ENCODE peak calls at places on chromosome 20, in four cellular contexts. I is CD8-positive, alpha-beta T cell; A is Panc1; Z is brain microvascular endothelial cell. R is an unnamed sample.
A peak's percentile ranks its signal among the peaks of the same experiment; 100 is the strongest.

GRCh38 chr20:10064611-10065010 is 29.8 kb downstream of the ANKEF1 start:
- DNase-seq in I (no peak), Z (no peak), A (no peak), R (no peak)

GRCh38 chr20:10611357-10611756 is 62.4 kb downstream of the JAG1 start:
- DNase-seq in I (no peak), Z (peak; percentile 78), A (no peak), R (peak; percentile 29)

GRCh38 chr20:21706345-21707195 is 1.1 kb downstream of the PAX1 start:
- DNase-seq in Z (no peak), A (no peak), I (no peak), R (no peak)

GRCh38 chr20:56003966-56004365 is 1.4 kb downstream of the CBLN4 start:
- DNase-seq in A (no peak), Z (no peak), I (no peak), R (no peak)

GRCh38 chr20:24303393-24303792 is 166.0 kb upstream of the SYNDIG1 start:
- DNase-seq in A (no peak), Z (no peak), I (no peak), R (no peak)

GRCh38 chr20:34397096-34397495 is 34.0 kb downstream of the ITCH start:
- DNase-seq in A (no peak), I (no peak), Z (no peak), R (no peak)

GRCh38 chr20:43055181-43055884 is 134.4 kb downstream of the PTPRT start:
- DNase-seq in I (no peak), A (no peak), Z (no peak), R (no peak)

GRCh38 chr20:37973059-37973910 is 60.0 kb downstream of the TTI1 start:
- DNase-seq in I (no peak), A (no peak), Z (no peak), R (no peak)

GRCh38 chr20:36866681-36867485 is 9.1 kb upstream of the TLDC2 start:
- DNase-seq in A (no peak), Z (no peak), I (no peak), R (no peak)

GRCh38 chr20:16434087-16434664 is 139.1 kb downstream of the KIF16B start:
- DNase-seq in Z (peak; percentile 46), I (peak; percentile 12), A (peak; percentile 32), R (peak; percentile 62)

GRCh38 chr20:50819344-50819743 is 24.5 kb downstream of the BCAS4 start:
- DNase-seq in I (no peak), A (no peak), Z (no peak), R (no peak)
- H3K4me3 ChIP-seq in I (no peak overlapping the region), A (no peak overlapping the region), Z (no peak overlapping the region), R (no peak overlapping the region)

GRCh38 chr20:53623454-53624206 is 30.0 kb upstream of the ZNF217 start:
- DNase-seq in Z (peak; percentile 73), I (no peak), A (peak; percentile 87), R (peak; percentile 47)
- H3K4me3 ChIP-seq in Z (peak overlapping the region; percentile 44), I (peak overlapping the region; percentile 32), A (peak overlapping the region; percentile 49), R (peak overlapping the region; percentile 44)

GRCh38 chr20:54166987-54167662 is 6.7 kb downstream of the CYP24A1 start:
- DNase-seq in I (no peak), A (no peak), Z (no peak), R (no peak)
- H3K4me3 ChIP-seq in I (no peak overlapping the region), A (no peak overlapping the region), Z (no peak overlapping the region), R (no peak overlapping the region)

GRCh38 chr20:32535316-32535952 is 49.7 kb downstream of the NOL4L start:
- DNase-seq in I (no peak), Z (no peak), A (no peak), R (peak; percentile 64)

GRCh38 chr20:32536861-32537656 is 48.1 kb downstream of the NOL4L start:
- DNase-seq in Z (no peak), I (peak; percentile 60), A (no peak), R (peak; percentile 53)

GRCh38 chr20:32532246-32532645 is 52.9 kb downstream of the NOL4L start:
- DNase-seq in I (no peak), Z (no peak), A (no peak), R (no peak)

GRCh38 chr20:32535953-32536823 is 48.9 kb downstream of the NOL4L start:
- DNase-seq in Z (no peak), A (no peak), I (peak; percentile 74), R (peak; percentile 89)

GRCh38 chr20:32534661-32535240 is 50.4 kb downstream of the NOL4L start:
- DNase-seq in I (peak; percentile 35), Z (no peak), A (no peak), R (peak; percentile 87)
- H3K4me3 ChIP-seq in I (peak overlapping the region; percentile 33), Z (no peak overlapping the region), A (no peak overlapping the region), R (peak overlapping the region; percentile 57)